ENCODE peak calls at places on chromosomes 16 and 17, in eight cellular contexts. R is IMR-90, A is H1, Q is HCT116, G is GM12878, Z is K562, E is endothelial cell of umbilical vein, B is HepG2. L is an unnamed sample.

GRCh38 chr17:489758-490329 is 137.2 kb upstream of the RPH3AL start:
- DNase-seq in Q (no peak), R (peak; percentile 44), A (no peak), G (no peak), B (peak; percentile 14), Z (peak; percentile 34), E (peak; percentile 35), L (peak; percentile 67)

GRCh38 chr16:55711959-55712876 is 56.4 kb downstream of the SLC6A2 start:
- DNase-seq in R (peak; percentile 45), B (peak; percentile 61), Z (peak; percentile 66), A (no peak), G (no peak), E (peak; percentile 47), Q (peak; percentile 31), L (peak; percentile 58)

GRCh38 chr16:12557808-12558207 is 245.9 kb downstream of the CPPED1 start:
- DNase-seq in Q (no peak), R (no peak), E (no peak), B (no peak), Z (no peak), A (no peak), G (no peak), L (no peak)

GRCh38 chr16:4936991-4937781 is at the start of gene PPL:
- DNase-seq in G (no peak), B (peak; percentile 93), Q (peak; percentile 76), R (no peak), Z (peak; percentile 98), A (no peak), E (no peak), L (no peak)

GRCh38 chr16:13795131-13795530 is 124.8 kb upstream of the ERCC4 start:
- DNase-seq in R (no peak), Q (no peak), G (no peak), Z (no peak), E (no peak), B (no peak), A (no peak), L (no peak)

GRCh38 chr16:71927383-71927782 is 32.1 kb downstream of the IST1 start:
- DNase-seq in G (no peak), Q (peak; percentile 42), B (no peak), E (peak; percentile 90), Z (no peak), A (no peak), R (peak; percentile 90), L (peak; percentile 28)

GRCh38 chr16:23107117-23107516 is 42.1 kb downstream of the USP31 start:
- DNase-seq in G (no peak), E (no peak), Q (no peak), B (no peak), A (no peak), R (no peak), Z (no peak), L (no peak)

GRCh38 chr17:27553019-27553511 is 77.9 kb upstream of the LGALS9 start:
- DNase-seq in Q (no peak), Z (no peak), A (no peak), G (no peak), B (no peak), E (no peak), R (no peak), L (peak; percentile 59)

GRCh38 chr17:7710341-7710740 is 5.3 kb downstream of the EFNB3 start:
- DNase-seq in R (no peak), B (no peak), E (no peak), G (no peak), Z (no peak), Q (no peak), A (no peak), L (no peak)

GRCh38 chr16:11407047-11407982 is 62.1 kb downstream of the RMI2 start:
- DNase-seq in Q (peak; percentile 68), E (peak; percentile 74), B (peak; percentile 78), A (no peak), G (peak; percentile 45), Z (peak; percentile 76), R (peak; percentile 77), L (peak; percentile 86)

GRCh38 chr17:61619953-61620352 is 28.9 kb upstream of the NACA2 start:
- DNase-seq in B (no peak), R (no peak), A (no peak), G (no peak), Q (no peak), Z (no peak), E (no peak), L (no peak)

GRCh38 chr17:48596735-48597491 is 3.3 kb upstream of the HOXB5 start:
- DNase-seq in Z (no peak), B (no peak), A (no peak), E (no peak), G (no peak), R (peak; percentile 89), Q (no peak), L (no peak)

GRCh38 chr17:48597492-48597774 is 3.9 kb upstream of the HOXB5 start:
- DNase-seq in B (no peak), Z (no peak), G (no peak), E (no peak), Q (no peak), A (no peak), R (no peak), L (no peak)

GRCh38 chr17:48599373-48599772 is 5.4 kb downstream of the HOXB6 start:
- DNase-seq in Q (no peak), E (no peak), A (no peak), R (no peak), G (no peak), Z (no peak), B (no peak), L (no peak)

GRCh38 chr17:48598727-48599126 is 5.1 kb upstream of the HOXB5 start:
- DNase-seq in Q (no peak), R (no peak), Z (no peak), B (no peak), G (no peak), E (no peak), A (no peak), L (no peak)

GRCh38 chr17:48597775-48598631 is 4.4 kb upstream of the HOXB5 start:
- DNase-seq in E (peak; percentile 65), A (no peak), Q (no peak), Z (no peak), G (no peak), B (no peak), R (peak; percentile 88), L (no peak)
- TF ChIP-seq POLR2A in E (peak; percentile 58), A (no peak), Q (no peak), Z (no peak), G (no peak), B (no peak), R (peak; percentile 65), L (no peak)

GRCh38 chr17:36921131-36921851 is 16.0 kb upstream of the LHX1 start:
- DNase-seq in B (peak; percentile 23), G (no peak), E (no peak), A (no peak), Q (peak; percentile 98), Z (no peak), R (peak; percentile 61), L (peak; percentile 89)

GRCh38 chr17:36919407-36919968 is 17.8 kb upstream of the LHX1 start:
- DNase-seq in A (no peak), Z (no peak), G (no peak), E (no peak), Q (no peak), B (no peak), R (no peak), L (no peak)

GRCh38 chr17:36920032-36921000 is 17.0 kb upstream of the LHX1 start:
- DNase-seq in E (no peak), B (no peak), Q (peak; percentile 43), A (no peak), G (no peak), R (peak; percentile 46), Z (peak; percentile 56), L (peak; percentile 89)

GRCh38 chr17:36923814-36924221 is 13.5 kb upstream of the LHX1 start:
- DNase-seq in Q (no peak), E (no peak), Z (no peak), G (no peak), B (no peak), R (no peak), A (no peak), L (no peak)

DNA sequence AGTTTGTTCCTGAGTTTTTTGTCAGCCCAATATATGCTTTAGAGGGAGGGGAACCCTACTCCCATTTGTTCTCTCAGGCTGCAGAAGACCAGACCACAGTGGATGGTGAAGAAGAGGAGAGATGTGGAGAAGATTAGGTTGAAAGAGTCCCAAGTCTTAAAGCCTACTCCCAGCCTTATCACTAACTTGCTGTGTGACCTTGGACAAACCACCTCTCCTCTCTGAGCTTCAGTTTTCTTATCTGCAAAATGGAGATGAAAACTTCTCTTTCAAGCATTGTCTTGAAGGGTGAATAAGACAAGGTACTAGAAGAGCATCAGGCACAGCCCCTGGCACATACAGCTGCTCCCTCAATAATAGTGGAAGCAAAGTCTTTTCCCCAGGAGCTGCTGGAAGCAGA is 15.1 kb upstream of the LHX1 start:
- DNase-seq in B (no peak), E (no peak), Q (no peak), R (no peak), A (no peak), G (no peak), Z (no peak), L (no peak)
- H3K4me2 ChIP-seq in B (no peak overlapping the region), E (no peak overlapping the region), Q (peak overlapping the region; percentile 91), R (no peak overlapping the region), A (no peak overlapping the region), G (no peak overlapping the region), Z (no peak overlapping the region), L (peak overlapping the region; percentile 70)

DNA sequence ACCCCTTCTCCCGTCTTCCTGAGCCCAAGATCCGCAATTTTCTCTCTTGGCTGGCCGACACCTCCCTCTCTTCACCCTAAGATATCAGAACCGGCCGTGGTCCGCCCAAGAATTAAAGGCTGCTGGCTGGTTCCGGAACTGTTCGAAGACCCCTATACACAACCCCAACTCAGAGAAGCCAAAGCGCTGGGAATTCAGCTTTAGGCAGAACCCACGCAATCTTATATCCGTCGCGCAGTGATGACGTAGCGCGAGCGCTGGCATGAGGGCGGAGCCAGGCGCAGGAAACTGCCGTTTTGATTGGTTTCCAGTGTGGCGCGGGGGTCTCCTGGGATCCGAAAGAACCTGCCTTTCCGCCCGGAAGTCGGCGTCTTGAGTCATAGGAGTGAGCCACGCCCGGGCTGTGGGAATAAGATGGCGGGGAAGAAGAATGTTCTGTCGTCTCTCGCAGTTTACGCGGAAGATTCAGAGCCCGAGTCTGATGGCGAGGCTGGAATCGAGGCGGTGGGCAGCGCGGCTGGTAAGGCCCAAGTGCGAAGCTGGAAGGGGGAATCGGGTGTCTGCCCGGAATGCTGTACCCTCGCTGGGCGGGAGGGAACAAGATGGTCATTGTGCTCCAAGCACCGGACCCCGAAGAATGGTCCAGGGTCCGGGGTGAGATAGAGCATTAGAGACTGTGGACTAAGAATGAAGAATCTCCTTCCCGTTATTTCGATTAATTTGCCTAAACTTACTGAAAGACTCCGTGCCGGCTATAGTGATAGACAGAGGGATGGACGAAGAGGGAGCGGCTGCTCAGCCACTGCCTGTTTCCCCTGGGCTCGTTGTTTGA is at the start of the genes RECQL5 and SAP30BP:
- DNase-seq in G (peak; percentile 90), Q (peak; percentile 99), Z (peak; percentile 92), B (peak; percentile 98), A (peak; percentile 94), E (peak; percentile 98), R (peak; percentile 98), L (peak; percentile 95)
- TF ChIP-seq POLR2A in G (peak; percentile 90), Q (peak; percentile 69), Z (peak; percentile 91), B (peak; percentile 82), A (peak; percentile 88), E (peak; percentile 31), R (peak; percentile 92), L (peak; percentile 55)

DNA sequence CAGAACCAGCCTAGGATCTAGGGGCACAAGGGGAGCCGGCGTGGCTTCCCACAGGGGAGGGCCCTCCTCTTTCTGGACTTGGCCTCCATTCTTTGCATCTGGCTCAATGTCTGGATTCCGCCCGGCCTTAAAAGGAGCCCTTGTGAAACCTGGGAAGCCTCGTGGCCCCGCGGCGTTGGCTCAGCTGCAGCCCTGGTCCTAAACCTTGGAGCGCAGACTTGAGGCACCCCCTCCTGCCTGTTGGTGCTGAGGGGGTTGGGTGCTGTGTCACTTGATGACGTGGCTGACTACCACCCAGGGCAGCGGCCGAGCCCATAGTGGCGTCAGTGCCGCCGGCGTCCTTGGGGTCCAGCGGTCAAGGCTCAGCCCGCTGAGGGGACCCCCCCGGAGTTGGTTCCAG is 4.4 kb downstream of the TRAPPC2L start:
- DNase-seq in R (no peak), Z (no peak), E (no peak), B (no peak), A (no peak), G (no peak), Q (no peak), L (no peak)
- H3K4me2 ChIP-seq in R (no peak overlapping the region), Z (no peak overlapping the region), E (no peak overlapping the region), B (no peak overlapping the region), A (no peak overlapping the region), G (no peak overlapping the region), Q (no peak overlapping the region), L (no peak overlapping the region)